ENCODE peak calls at places on chromosomes 4 and X, in four cellular contexts. One of them, this sample, is unnamed.

GRCh38 chr4:138696771-138697170 is 318.8 kb upstream of the NOCT start:
- DNase-seq in HFFc6: no peak
- DNase-seq in germinal center: no peak
- DNase-seq in hepatic stellate cell: no peak
- DNase-seq in this sample: no peak

GRCh38 chr4:1445716-1446445 is 39.6 kb upstream of the NKX1-1 start:
- DNase-seq in HFFc6: no peak
- DNase-seq in hepatic stellate cell: no peak
- DNase-seq in germinal center: no peak
- DNase-seq in this sample: no peak

GRCh38 chr4:41437264-41437566 is 100.7 kb upstream of the LIMCH1 start:
- DNase-seq in hepatic stellate cell: no peak
- DNase-seq in HFFc6: no peak
- DNase-seq in germinal center: no peak
- DNase-seq in this sample: peak

GRCh38 chr4:171880136-171880535 is 66.9 kb downstream of the GALNTL6 start:
- DNase-seq in hepatic stellate cell: peak
- DNase-seq in germinal center: no peak
- DNase-seq in HFFc6: peak
- DNase-seq in this sample: no peak

GRCh38 chr4:133403913-133404312 is 254.8 kb downstream of the PCDH10 start:
- DNase-seq in hepatic stellate cell: no peak
- DNase-seq in germinal center: no peak
- DNase-seq in HFFc6: no peak
- DNase-seq in this sample: no peak

GRCh38 chr4:87251104-87251503 is 30.7 kb upstream of the KLHL8 start:
- DNase-seq in HFFc6: no peak
- DNase-seq in germinal center: no peak
- DNase-seq in hepatic stellate cell: no peak
- DNase-seq in this sample: no peak

GRCh38 chr4:151866266-151866918 is 105.6 kb upstream of the GATB start:
- DNase-seq in HFFc6: no peak
- DNase-seq in germinal center: no peak
- DNase-seq in hepatic stellate cell: no peak
- DNase-seq in this sample: no peak

GRCh38 chr4:168484626-168485025 is 4.3 kb upstream of the DDX60L start:
- DNase-seq in HFFc6: peak
- DNase-seq in germinal center: no peak
- DNase-seq in hepatic stellate cell: peak
- DNase-seq in this sample: peak

GRCh38 chrX:22206781-22207180 is 65.9 kb upstream of the CBLL2 start:
- DNase-seq in germinal center: no peak
- DNase-seq in HFFc6: no peak
- DNase-seq in hepatic stellate cell: no peak
- DNase-seq in this sample: no peak

GRCh38 chr4:164768516-164768915 is 14.6 kb downstream of the SMIM31 start:
- DNase-seq in germinal center: no peak
- DNase-seq in hepatic stellate cell: no peak
- DNase-seq in HFFc6: no peak
- DNase-seq in this sample: no peak

GRCh38 chr4:6926681-6927478 is 17.3 kb downstream of the TBC1D14 start:
- DNase-seq in HFFc6: no peak
- DNase-seq in hepatic stellate cell: no peak
- DNase-seq in germinal center: no peak
- DNase-seq in this sample: no peak

GRCh38 chrX:2397648-2398340 is 103.0 kb downstream of the DHRSX start:
- DNase-seq in germinal center: no peak
- DNase-seq in HFFc6: peak
- DNase-seq in hepatic stellate cell: peak
- DNase-seq in this sample: no peak

GRCh38 chrX:27555514-27555913 is 34.6 kb upstream of the DCAF8L2 start:
- DNase-seq in germinal center: no peak
- DNase-seq in hepatic stellate cell: peak
- DNase-seq in HFFc6: no peak
- DNase-seq in this sample: peak

GRCh38 chr4:141283152-141283551 is 62.5 kb downstream of the ZNF330 start:
- DNase-seq in hepatic stellate cell: no peak
- DNase-seq in HFFc6: no peak
- DNase-seq in germinal center: no peak
- DNase-seq in this sample: no peak

GRCh38 chr4:104490770-104491395 is 3.8 kb downstream of the CXXC4 start:
- DNase-seq in hepatic stellate cell: peak
- DNase-seq in germinal center: peak
- DNase-seq in HFFc6: peak
- DNase-seq in this sample: peak

GRCh38 chr4:26692014-26692726 is 108.3 kb downstream of the TBC1D19 start:
- DNase-seq in germinal center: no peak
- DNase-seq in HFFc6: peak
- DNase-seq in hepatic stellate cell: peak
- DNase-seq in this sample: no peak

GRCh38 chrX:21503593-21503992 is 129.4 kb downstream of the CNKSR2 start:
- DNase-seq in HFFc6: no peak
- DNase-seq in germinal center: peak
- DNase-seq in hepatic stellate cell: no peak
- DNase-seq in this sample: no peak

GRCh38 chr4:24395937-24396336 is 188.4 kb downstream of the DHX15 start:
- DNase-seq in hepatic stellate cell: no peak
- DNase-seq in germinal center: no peak
- DNase-seq in HFFc6: no peak
- DNase-seq in this sample: no peak